ENCODE peak calls at places on chromosomes 6 and 20, in four cellular contexts. U is HCT116, W is K562, Q is GM12878. L is an unnamed sample.

GRCh38 chr20:37298190-37298939 is 8.9 kb downstream of the MANBAL start:
- DNase-seq in U (no peak), W (no peak), Q (no peak), L (no peak)

GRCh38 chr6:97064578-97064977 is 140.1 kb downstream of the KLHL32 start:
- DNase-seq in U (no peak), W (no peak), Q (no peak), L (no peak)

GRCh38 chr20:22999756-23000155 is 35.4 kb upstream of the SSTR4 start:
- DNase-seq in U (no peak), W (no peak), Q (no peak), L (no peak)

GRCh38 chr6:122712864-122713612 is 66.5 kb upstream of the FABP7 start:
- DNase-seq in U (no peak), W (no peak), Q (no peak), L (no peak)

GRCh38 chr6:54865091-54865631 is 18.6 kb downstream of the FAM83B start:
- DNase-seq in U (no peak), W (no peak), Q (no peak), L (no peak)

GRCh38 chr6:72911463-72912153 is 289.7 kb downstream of the KCNQ5 start:
- DNase-seq in U (no peak), W (no peak), Q (no peak), L (no peak)

GRCh38 chr6:71287038-71287437 is 1.6 kb upstream of the OGFRL1 start:
- DNase-seq in U (no peak), W (no peak), Q (no peak), L (no peak)

GRCh38 chr6:27518881-27519795 is 46.2 kb upstream of the ZNF184 start:
- DNase-seq in U (peak), W (peak), Q (peak), L (no peak)

GRCh38 chr20:39888310-39888709 is 800.7 kb downstream of the MAFB start:
- DNase-seq in U (no peak), W (no peak), Q (no peak), L (no peak)

GRCh38 chr6:25889877-25890853 is 16.1 kb upstream of the SLC17A3 start:
- DNase-seq in U (peak), W (peak), Q (no peak), L (no peak)

GRCh38 chr20:57217802-57218201 is 48.6 kb downstream of the BMP7 start:
- DNase-seq in U (no peak), W (no peak), Q (no peak), L (no peak)

GRCh38 chr20:33175123-33175522 is 7.2 kb downstream of the BPIFA2 start:
- DNase-seq in U (no peak), W (no peak), Q (no peak), L (no peak)

GRCh38 chr20:62740286-62741141 is 31.9 kb downstream of the NTSR1 start:
- DNase-seq in U (peak), W (peak), Q (peak), L (no peak)

GRCh38 chr20:34843421-34843820 is 18.0 kb upstream of the NCOA6 start:
- DNase-seq in U (no peak), W (no peak), Q (no peak), L (no peak)

GRCh38 chr6:2980465-2980855 is 9.1 kb upstream of the SERPINB6 start:
- DNase-seq in U (no peak), W (no peak), Q (no peak), L (no peak)

GRCh38 chr6:109428889-109429477 is 11.4 kb downstream of the PPIL6 start:
- DNase-seq in U (no peak), W (no peak), Q (no peak), L (no peak)

GRCh38 chr6:32819729-32820128 is 2.9 kb upstream of the HLA-DOB start:
- DNase-seq in U (peak), W (no peak), Q (no peak), L (no peak)

GRCh38 chr6:88908598-88909548 is 54.5 kb downstream of the RNGTT start:
- DNase-seq in U (no peak), W (no peak), Q (no peak), L (no peak)

GRCh38 chr6:63458480-63459115 is 113.7 kb upstream of the LOC128125822 start:
- DNase-seq in U (no peak), W (no peak), Q (peak), L (no peak)

GRCh38 chr20:45949542-45950329 is 15.3 kb downstream of the PCIF1 start:
- DNase-seq in U (no peak), W (no peak), Q (no peak), L (no peak)

GRCh38 chr6:102488729-102489128 is 1095.2 kb downstream of the GRIK2 start:
- DNase-seq in U (no peak), W (no peak), Q (no peak), L (no peak)

GRCh38 chr6:8065519-8065911 is 1.3 kb upstream of the BLOC1S5 start:
- DNase-seq in U (no peak), W (no peak), Q (peak), L (no peak)

GRCh38 chr6:42316981-42317380 is 99.3 kb upstream of the MRPS10 start:
- DNase-seq in U (no peak), W (no peak), Q (peak), L (no peak)

GRCh38 chr20:46368902-46369268 is 37.5 kb downstream of the ELMO2 start:
- DNase-seq in U (no peak), W (no peak), Q (no peak), L (no peak)

GRCh38 chr6:70299456-70299855 is 3.4 kb downstream of the COL9A1 start:
- DNase-seq in U (no peak), W (no peak), Q (no peak), L (no peak)

GRCh38 chr20:32920530-32921298 is 62.0 kb downstream of the EFCAB8 start:
- DNase-seq in U (no peak), W (no peak), Q (no peak), L (no peak)

GRCh38 chr6:125357515-125358256 is 55.9 kb upstream of the HDDC2 start:
- DNase-seq in U (no peak), W (no peak), Q (no peak), L (no peak)

GRCh38 chr20:20017852-20018245 is 687 bp downstream of the NAA20 start:
- DNase-seq in U (no peak), W (no peak), Q (no peak), L (no peak)

GRCh38 chr6:125236536-125237327 is 65.0 kb downstream of the HDDC2 start:
- DNase-seq in U (no peak), W (no peak), Q (no peak), L (no peak)

GRCh38 chr6:145020114-145020513 is 715.2 kb downstream of the EPM2A start:
- DNase-seq in U (no peak), W (no peak), Q (no peak), L (no peak)

GRCh38 chr6:145015739-145016558 is 719.4 kb downstream of the EPM2A start:
- DNase-seq in U (peak), W (no peak), Q (peak), L (no peak)

GRCh38 chr6:145017516-145017915 is 717.8 kb downstream of the EPM2A start:
- DNase-seq in U (no peak), W (no peak), Q (no peak), L (no peak)

GRCh38 chr6:145018027-145018426 is 717.3 kb downstream of the EPM2A start:
- DNase-seq in U (no peak), W (no peak), Q (no peak), L (no peak)

DNA sequence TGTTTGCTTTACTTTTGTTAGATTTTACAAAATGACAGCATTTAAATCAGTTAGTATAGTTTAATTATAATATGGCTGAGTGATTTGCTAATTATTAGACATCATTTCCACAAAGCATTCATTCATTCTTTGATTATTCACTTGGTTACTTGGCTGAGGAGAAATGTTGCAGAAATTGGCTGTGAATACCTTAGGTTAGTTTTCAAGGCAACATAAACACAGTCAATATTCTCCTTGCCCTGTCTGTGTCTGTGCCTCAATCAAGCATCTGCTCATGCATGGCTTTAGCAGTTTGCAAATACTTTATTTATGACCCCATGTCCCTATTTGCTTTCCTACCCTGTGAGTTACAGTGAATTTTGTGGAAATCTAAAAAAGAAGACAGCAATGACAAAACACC is 718.3 kb downstream of the EPM2A start:
- DNase-seq in U (no peak), W (no peak), Q (no peak), L (no peak)
- TF ChIP-seq RAD21 in U (no peak), W (no peak), Q (no peak), L (no peak)

DNA sequence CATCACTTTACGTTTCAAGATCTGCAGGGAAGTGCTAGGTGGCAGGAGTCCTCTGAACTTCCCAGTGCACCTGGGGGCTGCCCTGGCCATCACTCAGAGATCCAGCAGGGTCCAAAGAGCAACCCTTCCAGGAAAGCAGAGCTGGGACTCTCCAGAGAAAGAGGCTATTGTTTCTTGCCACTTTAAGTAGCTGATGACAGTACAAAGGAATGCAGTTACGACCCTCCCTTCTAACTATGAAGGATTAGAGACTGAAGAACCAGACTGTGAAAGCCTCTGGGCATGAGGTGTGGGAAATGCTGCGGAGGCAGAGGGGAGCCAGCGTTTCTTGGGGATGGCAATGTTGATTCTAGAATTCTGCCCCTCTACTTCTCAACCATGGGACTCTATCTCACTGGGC is 189.1 kb upstream of the SUPT3H start:
- DNase-seq in U (peak), W (no peak), Q (no peak), L (no peak)
- TF ChIP-seq EGR1 in U (no peak), W (no peak), Q (no peak), L (no peak)

GRCh38 chr6:14520536-14520935 is 403.0 kb downstream of the CD83 start:
- DNase-seq in U (no peak), W (no peak), Q (no peak), L (no peak)

GRCh38 chr6:14521141-14521540 is 403.6 kb downstream of the CD83 start:
- DNase-seq in U (no peak), W (no peak), Q (no peak), L (no peak)

GRCh38 chr6:14520029-14520428 is 402.5 kb downstream of the CD83 start:
- DNase-seq in U (no peak), W (no peak), Q (no peak), L (no peak)

GRCh38 chr6:14518515-14519217 is 401.1 kb downstream of the CD83 start:
- DNase-seq in U (no peak), W (no peak), Q (no peak), L (no peak)

GRCh38 chr6:14524319-14524718 is 406.7 kb downstream of the CD83 start:
- DNase-seq in U (no peak), W (no peak), Q (no peak), L (no peak)
- TF ChIP-seq RAD21 in U (no peak), W (no peak), Q (no peak), L (no peak)

GRCh38 chr20:12068146-12068545 is 150.5 kb downstream of the BTBD3 start:
- DNase-seq in U (no peak), W (no peak), Q (no peak), L (no peak)
- TF ChIP-seq EGR1 in U (no peak), W (no peak), Q (no peak), L (no peak)

GRCh38 chr20:4813076-4813838 is 91.5 kb downstream of the PRND start:
- DNase-seq in U (no peak), W (no peak), Q (peak), L (no peak)

GRCh38 chr20:4812216-4812615 is 90.5 kb downstream of the PRND start:
- DNase-seq in U (no peak), W (no peak), Q (no peak), L (no peak)

GRCh38 chr20:4811661-4812181 is 90.0 kb downstream of the PRND start:
- DNase-seq in U (no peak), W (no peak), Q (peak), L (no peak)

GRCh38 chr20:4811257-4811656 is 89.5 kb downstream of the PRND start:
- DNase-seq in U (no peak), W (no peak), Q (no peak), L (no peak)

DNA sequence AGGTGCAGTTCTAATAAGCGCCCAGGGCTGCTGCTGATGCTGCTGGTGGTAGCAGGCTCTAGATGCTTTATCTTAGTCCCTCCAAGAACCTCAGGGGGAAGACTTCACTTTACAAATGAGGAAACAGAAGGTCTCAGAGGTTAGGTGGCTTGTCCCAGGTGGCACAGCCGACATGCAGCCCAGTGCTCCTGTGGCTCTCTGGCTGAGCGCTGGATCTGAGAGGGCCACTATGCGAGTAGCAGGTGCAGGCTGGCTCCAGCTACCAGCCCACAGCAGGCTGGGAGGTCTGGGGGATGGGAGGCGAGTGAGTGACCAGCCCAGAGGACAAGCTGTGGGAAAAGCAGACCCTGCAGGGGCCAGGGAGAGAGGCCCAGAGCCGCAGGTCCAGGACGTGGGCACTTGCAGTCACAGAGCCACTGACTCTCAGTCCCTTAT is 90.9 kb downstream of the PRND start:
- DNase-seq in U (no peak), W (no peak), Q (no peak), L (no peak)
- TF ChIP-seq RAD21 in U (no peak), W (no peak), Q (no peak), L (no peak)

DNA sequence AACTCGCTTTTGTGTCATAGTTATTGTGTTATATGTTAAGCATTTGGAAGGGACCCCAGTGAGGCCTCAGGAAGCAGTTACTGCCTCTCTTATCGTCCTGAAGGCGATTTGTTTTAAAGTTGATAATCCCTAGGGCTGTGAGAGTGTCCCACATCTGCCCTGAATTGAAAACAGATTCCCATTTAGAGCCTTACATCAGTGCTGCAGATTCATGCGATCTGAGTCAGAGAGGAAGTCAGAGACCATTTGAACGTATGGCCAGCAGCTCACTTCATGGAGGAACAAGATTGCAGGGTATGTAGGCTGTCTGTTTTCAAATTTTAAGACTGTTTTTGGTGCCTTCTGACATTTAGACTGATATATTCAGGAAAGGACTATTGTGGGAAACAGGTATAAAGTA is 70.6 kb upstream of the SASH1 start:
- DNase-seq in U (no peak), W (no peak), Q (no peak), L (no peak)
- TF ChIP-seq EGR1 in U (no peak), W (no peak), Q (no peak), L (no peak)

GRCh38 chr20:53809242-53809641 is 215.6 kb upstream of the ZNF217 start:
- DNase-seq in U (no peak), W (no peak), Q (no peak), L (no peak)
- TF ChIP-seq RAD21 in U (no peak), W (no peak), Q (no peak), L (no peak)

GRCh38 chr6:163333038-163333437 is 81.5 kb upstream of the QKI start:
- DNase-seq in U (no peak), W (no peak), Q (no peak), L (no peak)

GRCh38 chr6:163329991-163330390 is 84.5 kb upstream of the QKI start:
- DNase-seq in U (no peak), W (no peak), Q (no peak), L (no peak)

GRCh38 chr6:163333686-163334085 is 80.8 kb upstream of the QKI start:
- DNase-seq in U (no peak), W (no peak), Q (no peak), L (no peak)

GRCh38 chr6:163332575-163332974 is 81.9 kb upstream of the QKI start:
- DNase-seq in U (no peak), W (peak), Q (no peak), L (no peak)

GRCh38 chr6:163331245-163331644 is 83.3 kb upstream of the QKI start:
- DNase-seq in U (no peak), W (no peak), Q (no peak), L (no peak)
- TF ChIP-seq EGR1 in U (no peak), W (no peak), Q (no peak), L (no peak)

DNA sequence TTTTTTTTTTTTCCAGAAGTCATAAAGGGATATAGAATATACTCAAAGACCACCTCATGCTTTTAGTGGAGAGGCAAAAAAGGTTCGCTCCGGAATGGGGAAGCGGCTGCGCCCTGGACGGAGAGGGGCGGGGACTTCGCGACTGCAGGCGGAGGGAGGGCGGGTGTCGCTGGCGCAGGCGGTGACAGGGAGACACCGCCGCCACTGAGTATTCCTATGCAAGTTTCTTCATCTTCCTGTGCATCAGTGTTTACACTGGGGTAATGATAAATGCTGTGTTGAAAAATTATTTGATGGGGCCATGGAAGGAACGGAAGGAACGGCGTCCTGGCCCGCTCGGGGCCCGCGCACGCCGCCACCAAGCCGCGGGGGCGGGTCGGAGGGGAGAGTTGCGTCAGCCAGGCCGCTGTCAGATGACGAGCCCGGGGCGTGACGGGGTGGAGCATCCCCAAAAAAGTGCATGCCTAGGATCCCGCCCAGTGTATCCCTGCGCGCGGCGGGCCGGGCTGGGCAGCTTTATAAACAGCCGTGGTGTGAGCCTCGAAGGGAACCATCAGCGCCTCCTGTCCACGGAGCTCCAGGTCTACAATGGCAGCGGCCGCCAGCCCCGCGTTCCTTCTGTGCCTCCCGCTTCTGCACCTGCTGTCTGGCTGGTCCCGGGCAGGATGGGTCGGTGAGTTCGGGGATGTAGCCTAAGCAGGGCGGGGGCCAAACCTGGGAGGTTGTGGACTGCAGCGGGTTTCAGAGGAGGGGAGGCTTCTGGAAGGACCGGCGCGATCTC is at the start of gene ULBP1:
- DNase-seq in U (peak), W (peak), Q (no peak), L (no peak)
- TF ChIP-seq RAD21 in U (no peak), W (no peak), Q (no peak), L (no peak)

GRCh38 chr6:165653607-165654006 is 9.4 kb downstream of the PDE10A start:
- DNase-seq in U (no peak), W (no peak), Q (no peak), L (no peak)

GRCh38 chr6:165654144-165654543 is 8.9 kb downstream of the PDE10A start:
- DNase-seq in U (no peak), W (no peak), Q (no peak), L (no peak)

GRCh38 chr6:165652766-165653165 is 10.3 kb downstream of the PDE10A start:
- DNase-seq in U (no peak), W (no peak), Q (no peak), L (no peak)

GRCh38 chr6:165655191-165655590 is 7.8 kb downstream of the PDE10A start:
- DNase-seq in U (no peak), W (no peak), Q (no peak), L (no peak)

GRCh38 chr6:165653196-165653595 is 9.8 kb downstream of the PDE10A start:
- DNase-seq in U (no peak), W (no peak), Q (no peak), L (no peak)
- TF ChIP-seq EGR1 in U (no peak), W (no peak), Q (no peak), L (no peak)

L was measured in H1.